ENCODE peak calls at places on chromosomes 16 and 17, in six cellular contexts. X is fibroblast of the aortic adventitia, O is tibial nerve, P is Calu3, B is NCI-H460, F is H54. L is an unnamed sample.
A peak's percentile ranks its signal among the peaks of the same experiment; 100 is the strongest.

GRCh38 chr17:47276868-47277267 is 23.2 kb downstream of the ITGB3 start:
- DNase-seq in P (peak; percentile 61), B (no peak), X (peak; percentile 92), O (peak; percentile 69), F (no peak), L (no peak)

GRCh38 chr17:77990301-77990700 is 31.8 kb downstream of the TNRC6C start:
- DNase-seq in B (no peak), O (no peak), F (no peak), P (no peak), X (no peak), L (no peak)

GRCh38 chr17:49443862-49444261 is 29.2 kb upstream of the PHB1 start:
- DNase-seq in X (peak; percentile 27), P (no peak), O (no peak), F (no peak), B (no peak), L (no peak)

GRCh38 chr17:82963104-82963950 is 116.1 kb upstream of the METRNL start:
- DNase-seq in B (no peak), X (peak; percentile 79), P (no peak), F (no peak), O (peak; percentile 75), L (no peak)

GRCh38 chr16:17345043-17345442 is 125.7 kb downstream of the XYLT1 start:
- DNase-seq in X (peak; percentile 57), O (peak; percentile 63), F (no peak), B (no peak), P (no peak), L (no peak)

GRCh38 chr16:56281256-56281805 is 90.0 kb downstream of the GNAO1 start:
- DNase-seq in P (no peak), F (no peak), B (no peak), O (no peak), X (no peak), L (no peak)

GRCh38 chr16:85173077-85173980 is 61.1 kb upstream of the CIBAR2 start:
- DNase-seq in F (peak; percentile 91), X (peak; percentile 79), P (no peak), B (no peak), O (no peak), L (no peak)

GRCh38 chr17:27283057-27283456 is 10.9 kb upstream of the WSB1 start:
- DNase-seq in X (no peak), O (no peak), B (no peak), F (no peak), P (no peak), L (peak; percentile 73)

GRCh38 chr16:66376577-66377326 is 10.3 kb downstream of the CDH5 start:
- DNase-seq in X (no peak), B (no peak), O (no peak), P (no peak), F (no peak), L (no peak)

GRCh38 chr16:78413651-78414050 is 314.2 kb downstream of the WWOX start:
- DNase-seq in X (no peak), F (no peak), B (no peak), P (no peak), O (no peak), L (no peak)

GRCh38 chr16:3192476-3193019 is 4.5 kb downstream of the OR1F1 start:
- DNase-seq in O (no peak), X (no peak), B (no peak), F (no peak), P (no peak), L (no peak)

GRCh38 chr16:69194488-69194887 is 7.5 kb downstream of the SNTB2 start:
- DNase-seq in X (peak; percentile 46), B (no peak), O (no peak), F (no peak), P (no peak), L (no peak)